ENCODE peak calls at places on chromosomes 11 and 22, in four cellular contexts. H is tibial nerve, L is cardiac muscle cell, R is testis. X is an unnamed sample.
A peak's percentile ranks its signal among the peaks of the same experiment; 100 is the strongest.

GRCh38 chr11:130434521-130435223 is 6.3 kb upstream of the ADAMTS8 start:
- DNase-seq in H (peak; percentile 88), L (peak; percentile 85), R (peak; percentile 86), X (peak; percentile 76)

GRCh38 chr11:18203723-18204122 is 31.1 kb downstream of the MRGPRX4 start:
- DNase-seq in H (no peak), L (peak; percentile 46), R (no peak), X (no peak)

GRCh38 chr11:76462317-76462716 is 17.5 kb downstream of the EMSY start:
- DNase-seq in H (no peak), L (no peak), R (no peak), X (no peak)

GRCh38 chr11:120391297-120391696 is 55.1 kb downstream of the ARHGEF12 start:
- DNase-seq in H (no peak), L (peak; percentile 19), R (no peak), X (no peak)

GRCh38 chr22:37237371-37238268 is 6.4 kb downstream of the RAC2 start:
- DNase-seq in H (no peak), L (no peak), R (no peak), X (no peak)

GRCh38 chr11:69183613-69184012 is 27.9 kb downstream of the SMIM38 start:
- DNase-seq in H (no peak), L (no peak), R (no peak), X (no peak)

GRCh38 chr11:75485742-75486141 is 40.0 kb downstream of the GDPD5 start:
- DNase-seq in H (no peak), L (no peak), R (no peak), X (no peak)

GRCh38 chr22:25067851-25068421 is 115.4 kb downstream of the KIAA1671 start:
- DNase-seq in H (no peak), L (no peak), R (no peak), X (no peak)

GRCh38 chr11:83572521-83572920 is 286.4 kb upstream of the CCDC90B start:
- DNase-seq in H (no peak), L (no peak), R (no peak), X (no peak)

GRCh38 chr11:12706531-12707499 is 32.6 kb downstream of the TEAD1 start:
- DNase-seq in H (peak; percentile 26), L (peak; percentile 50), R (no peak), X (no peak)

GRCh38 chr11:82859746-82860145 is 40.5 kb downstream of the PRCP start:
- DNase-seq in H (no peak), L (no peak), R (no peak), X (no peak)

GRCh38 chr11:47672283-47672730 is 29.9 kb upstream of the MTCH2 start:
- DNase-seq in H (no peak), L (no peak), R (no peak), X (no peak)

GRCh38 chr11:69007978-69008381 is 5.1 kb downstream of the MRGPRF start:
- DNase-seq in H (no peak), L (no peak), R (no peak), X (no peak)

GRCh38 chr11:64601605-64602465 is 10.8 kb downstream of the SLC22A12 start:
- DNase-seq in H (no peak), L (no peak), R (no peak), X (no peak)

GRCh38 chr22:28799125-28799833 is 1.1 kb downstream of the XBP1 start:
- DNase-seq in H (peak; percentile 83), L (no peak), R (peak; percentile 44), X (peak; percentile 62)

GRCh38 chr11:112166561-112166960 is 611 bp upstream of the TEX12 start:
- DNase-seq in H (peak; percentile 31), L (no peak), R (no peak), X (no peak)

GRCh38 chr11:112165049-112165448 is 1.2 kb upstream of the IL18 start:
- DNase-seq in H (no peak), L (no peak), R (no peak), X (no peak)

GRCh38 chr11:112163875-112164521 is at the start of gene IL18:
- DNase-seq in H (peak; percentile 33), L (peak; percentile 31), R (peak; percentile 27), X (peak; percentile 74)

GRCh38 chr11:112162761-112163669 is 879 bp downstream of the IL18 start:
- DNase-seq in H (no peak), L (no peak), R (no peak), X (no peak)

DNA sequence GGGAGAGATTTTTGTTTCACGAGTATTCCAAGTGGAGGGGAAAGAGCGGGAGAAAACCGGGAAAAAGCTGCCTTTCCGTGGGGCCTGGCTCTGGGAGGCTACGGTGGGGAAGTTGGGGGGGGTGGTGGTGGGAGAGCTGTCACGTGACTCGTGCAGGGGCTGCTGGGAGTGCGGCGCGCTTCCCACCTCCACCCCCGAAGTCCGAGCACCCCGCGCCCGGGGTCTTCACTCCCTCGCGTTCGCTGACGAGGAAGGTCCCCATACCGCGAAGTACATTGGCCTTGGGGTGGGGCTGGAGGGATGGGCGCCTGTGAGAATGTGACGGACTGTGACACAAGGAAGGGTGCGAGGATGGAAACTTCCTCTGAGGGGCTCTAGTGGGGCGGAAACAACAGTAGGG is at the start of gene TEX12:
- DNase-seq in H (no peak), L (no peak), R (peak; percentile 46), X (no peak)
- H3K27ac ChIP-seq in H (no peak within 1 kb of the TSS), L (no peak within 1 kb of the TSS), R (peak within 1 kb of the TSS; percentile 20), X (no peak within 1 kb of the TSS)

DNA sequence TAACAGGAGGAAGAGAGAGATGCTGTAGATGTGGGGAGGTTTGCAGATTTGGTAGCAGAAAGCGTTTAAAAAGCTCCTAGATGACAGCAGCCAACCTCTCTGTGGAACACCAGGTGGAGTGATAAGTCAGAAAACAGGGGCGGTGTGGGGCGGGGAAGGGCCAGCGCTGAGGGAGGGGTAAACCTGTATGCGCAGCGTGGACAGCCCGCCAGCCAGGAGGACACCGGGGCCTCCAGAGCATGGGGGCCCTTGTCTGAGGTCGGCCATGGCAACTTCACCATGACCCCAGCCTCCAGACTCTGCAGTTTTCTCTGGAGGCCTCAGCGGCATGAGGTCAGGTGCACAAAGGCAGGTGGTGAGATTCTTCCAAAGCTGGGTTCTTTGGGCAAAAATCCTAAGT is 423.7 kb downstream of the BRD1 start:
- DNase-seq in H (no peak), L (no peak), R (no peak), X (no peak)
- H3K9me3 ChIP-seq in H (no peaks in the 10 kb centered on the region), L (no peaks in the 10 kb centered on the region), R (no peaks in the 10 kb centered on the region), X (no peaks in the 10 kb centered on the region)

GRCh38 chr11:111410951-111411350 is 31.9 kb upstream of the POU2AF1 start:
- DNase-seq in H (no peak), L (no peak), R (no peak), X (no peak)
- H3K4me1 ChIP-seq in H (no peaks in the 10 kb centered on the region), L (no peaks in the 10 kb centered on the region), R (no peaks in the 10 kb centered on the region), X (peaks cover 2% of the 10 kb centered on the region)

GRCh38 chr22:42752230-42752746 is 31.6 kb upstream of the A4GALT start:
- DNase-seq in H (no peak), L (no peak), R (no peak), X (no peak)

GRCh38 chr22:42745118-42745517 is 24.4 kb upstream of the A4GALT start:
- DNase-seq in H (no peak), L (peak; percentile 23), R (no peak), X (no peak)

GRCh38 chr22:42742940-42743339 is 22.3 kb upstream of the A4GALT start:
- DNase-seq in H (no peak), L (no peak), R (peak; percentile 77), X (no peak)

GRCh38 chr22:42743501-42743991 is 22.9 kb upstream of the A4GALT start:
- DNase-seq in H (peak; percentile 85), L (no peak), R (peak; percentile 74), X (peak; percentile 64)

GRCh38 chr22:42747701-42748513 is 27.2 kb upstream of the A4GALT start:
- DNase-seq in H (no peak), L (peak; percentile 29), R (no peak), X (no peak)
- H3K27ac ChIP-seq in H (peak overlapping the region; percentile 27), L (no peak overlapping the region), R (no peak overlapping the region), X (peak overlapping the region; percentile 65)

DNA sequence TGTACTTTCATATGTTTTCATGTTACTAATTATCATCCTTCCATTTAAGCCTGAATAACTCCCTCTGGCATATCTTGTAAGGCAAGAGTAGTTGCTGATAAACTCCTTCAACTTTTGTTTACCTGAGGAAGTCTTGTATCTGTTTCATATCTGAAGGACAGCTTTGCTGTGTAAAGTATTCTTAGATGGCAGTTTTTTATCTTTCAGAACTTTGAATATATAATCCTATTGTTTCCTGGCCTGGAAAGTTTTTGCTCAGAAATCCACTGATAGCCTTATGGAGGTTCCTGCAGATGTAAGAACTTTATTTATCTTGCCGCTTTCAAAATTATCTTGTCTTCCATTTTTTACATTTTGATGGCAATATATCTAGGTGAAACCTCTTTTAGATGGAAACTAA is 69.1 kb downstream of the KCNQ1OT1 start:
- DNase-seq in H (no peak), L (no peak), R (no peak), X (no peak)
- H3K9me3 ChIP-seq in H (peaks cover 44% of the 10 kb centered on the region), L (no peaks in the 10 kb centered on the region), R (no peaks in the 10 kb centered on the region), X (peaks cover 6% of the 10 kb centered on the region)

GRCh38 chr11:67372232-67372992 is 986 bp downstream of the CLCF1 start:
- DNase-seq in H (no peak), L (peak; percentile 50), R (no peak), X (no peak)
- H3K4me1 ChIP-seq in H (peaks cover 53% of the 10 kb centered on the region), L (peaks cover 7% of the 10 kb centered on the region), R (peaks cover 26% of the 10 kb centered on the region), X (peaks cover 27% of the 10 kb centered on the region)

DNA sequence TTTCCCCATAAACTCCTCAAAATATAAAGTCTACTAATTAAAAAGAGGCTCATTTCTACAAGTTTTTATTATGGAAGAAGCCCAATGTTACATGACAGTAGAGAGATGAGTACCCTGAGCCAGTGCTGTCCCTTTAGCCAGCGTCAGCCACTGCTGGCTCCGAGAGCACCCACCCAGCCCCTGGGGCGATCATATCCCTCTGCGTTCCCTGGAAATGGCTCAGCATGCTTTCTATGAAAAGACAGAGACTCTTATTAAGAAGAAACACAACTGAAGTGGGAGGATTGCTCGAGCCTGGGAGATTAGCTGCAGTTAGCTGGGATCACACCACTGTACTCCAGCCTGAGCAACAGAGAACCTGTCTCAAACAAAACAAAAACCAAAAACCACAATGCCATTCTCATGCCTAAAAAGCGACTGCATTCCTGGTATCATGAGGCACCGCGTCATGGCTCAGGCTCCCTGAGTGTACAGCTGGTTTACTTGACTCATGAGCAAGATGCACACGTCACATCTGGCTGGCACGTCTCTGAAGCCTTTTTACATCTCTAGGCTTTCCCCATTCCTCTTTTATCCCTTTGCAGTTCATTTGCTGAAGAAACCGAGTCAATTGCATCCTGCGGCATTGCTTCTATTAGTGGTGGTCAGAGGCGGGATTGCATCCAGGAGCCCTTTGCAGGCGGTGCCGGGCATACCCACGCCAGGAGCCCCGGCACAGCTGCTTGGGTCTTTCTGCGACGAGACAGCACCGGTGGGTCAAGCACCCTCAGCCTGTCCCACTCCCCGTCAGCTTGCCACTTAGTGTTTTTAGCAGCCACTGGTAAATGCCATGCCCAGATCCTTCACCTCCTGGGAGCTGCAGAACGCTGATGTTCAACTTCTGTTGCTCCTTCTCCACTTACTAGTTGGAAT is 119.9 kb downstream of the CTTN start:
- DNase-seq in H (no peak), L (no peak), R (no peak), X (no peak)
- H3K27ac ChIP-seq in H (no peak overlapping the region), L (no peak overlapping the region), R (no peak overlapping the region), X (no peak overlapping the region)

DNA sequence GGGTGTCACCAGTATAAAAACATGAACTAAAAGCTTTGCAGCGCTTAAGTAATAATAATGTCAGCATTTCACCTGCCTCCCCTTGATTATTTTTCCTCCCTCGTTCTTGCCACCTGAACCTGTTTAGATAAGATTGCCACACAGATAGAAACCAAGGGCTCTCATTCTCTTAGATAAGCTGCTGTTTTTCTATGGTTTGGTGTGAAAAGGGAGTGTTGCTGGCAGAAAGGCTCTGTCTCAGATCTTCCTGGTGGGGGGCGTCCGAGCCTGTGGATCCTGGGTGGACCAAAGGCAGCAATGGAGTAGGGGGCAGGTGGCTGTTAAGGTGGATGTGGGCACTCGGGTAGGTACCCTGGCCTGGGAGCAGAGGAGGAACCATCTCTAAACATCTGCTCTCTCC is 147.5 kb downstream of the ST3GAL4 start:
- DNase-seq in H (no peak), L (no peak), R (no peak), X (no peak)
- H3K9me3 ChIP-seq in H (peaks cover 15% of the 10 kb centered on the region), L (no peaks in the 10 kb centered on the region), R (no peaks in the 10 kb centered on the region), X (peaks cover 5% of the 10 kb centered on the region)